ENCODE peak calls at places on chromosomes 3 and 15, in seven cellular contexts. A is cardiac fibroblast; L is AG10803; Y is CD8-positive, alpha-beta T cell; H is ovary; Z is adrenal gland; J is PC-9. M is an unnamed sample.

GRCh38 chr3:12948891-12949711 is 107.7 kb upstream of the RPL32 start:
- DNase-seq in A (peak; percentile 58), L (peak; percentile 77), Y (no peak), H (no peak), Z (peak; percentile 90), J (peak; percentile 53), M (peak; percentile 49)

GRCh38 chr3:5011555-5012256 is 32.5 kb downstream of the BHLHE40 start:
- DNase-seq in A (no peak), L (no peak), Y (no peak), H (no peak), Z (no peak), J (no peak), M (no peak)

GRCh38 chr15:60683156-60683555 is 204.2 kb upstream of the ICE2 start:
- DNase-seq in A (no peak), L (peak; percentile 48), Y (no peak), H (no peak), Z (no peak), J (no peak), M (peak; percentile 43)

GRCh38 chr15:77784361-77785292 is 151.9 kb upstream of the LINGO1 start:
- DNase-seq in A (peak; percentile 20), L (peak; percentile 6), Y (no peak), H (no peak), Z (no peak), J (peak; percentile 24), M (peak; percentile 34)

GRCh38 chr3:72010044-72010443 is 225.1 kb upstream of the PROK2 start:
- DNase-seq in A (peak; percentile 39), L (peak; percentile 35), Y (no peak), H (no peak), Z (no peak), J (no peak), M (peak; percentile 84)

GRCh38 chr15:36468746-36469145 is 110.7 kb upstream of the CDIN1 start:
- DNase-seq in A (peak; percentile 72), L (peak; percentile 97), Y (no peak), H (no peak), Z (no peak), J (no peak), M (peak; percentile 63)

GRCh38 chr3:157844770-157845522 is 261.3 kb downstream of the SHOX2 start:
- DNase-seq in A (no peak), L (peak; percentile 75), Y (no peak), H (no peak), Z (no peak), J (no peak), M (peak; percentile 55)

GRCh38 chr3:134361162-134361831 is 12.9 kb downstream of the AMOTL2 start:
- DNase-seq in A (no peak), L (peak; percentile 31), Y (no peak), H (no peak), Z (no peak), J (no peak), M (no peak)

GRCh38 chr15:90184119-90184785 is 16.9 kb upstream of the SEMA4B start:
- DNase-seq in A (peak; percentile 96), L (peak; percentile 61), Y (no peak), H (peak; percentile 86), Z (peak; percentile 97), J (peak; percentile 79), M (peak; percentile 75)

GRCh38 chr15:76185716-76186115 is 125.6 kb downstream of the ETFA start:
- DNase-seq in A (peak; percentile 74), L (peak; percentile 74), Y (no peak), H (no peak), Z (no peak), J (peak; percentile 48), M (peak; percentile 84)

GRCh38 chr3:49900491-49901153 is 3.1 kb downstream of the MST1R start:
- DNase-seq in A (peak; percentile 35), L (peak; percentile 52), Y (no peak), H (no peak), Z (peak; percentile 90), J (peak; percentile 95), M (peak; percentile 8)

GRCh38 chr3:60048447-60048848 is 998.6 kb upstream of the CFAP20DC start:
- DNase-seq in A (no peak), L (no peak), Y (no peak), H (no peak), Z (no peak), J (no peak), M (no peak)
- H3K4me3 ChIP-seq in A (no peak overlapping the region), L (no peak overlapping the region), Y (no peak overlapping the region), H (no peak overlapping the region), Z (no peak overlapping the region), J (no peak overlapping the region), M (no peak overlapping the region)

DNA sequence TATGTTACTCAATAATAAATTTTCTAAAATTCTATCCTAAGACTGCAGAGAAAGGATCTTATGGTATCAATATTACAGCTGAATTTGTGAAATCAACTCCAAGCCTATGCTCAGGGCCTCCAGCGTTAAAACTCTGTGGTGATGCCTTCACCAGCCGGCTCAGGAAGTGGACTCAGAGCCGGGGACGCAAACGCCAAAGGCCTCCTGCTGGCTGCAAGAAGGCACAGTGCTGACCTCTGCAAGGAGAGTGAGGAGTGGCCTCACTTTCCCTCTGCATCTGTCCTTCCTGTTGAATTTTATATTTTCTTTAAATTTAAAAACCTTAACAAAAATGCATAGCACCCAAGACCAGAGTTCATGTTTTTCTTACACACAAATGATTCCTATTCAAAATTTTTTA is 48.5 kb downstream of the HERC2 start:
- DNase-seq in A (peak; percentile 52), L (no peak), Y (no peak), H (no peak), Z (no peak), J (no peak), M (peak; percentile 7)
- TF ChIP-seq CTCF in A (peak; percentile 59), L (no peak), Y (no peak), H (no peak), Z (no peak), J (no peak), M (no peak)

GRCh38 chr3:33787328-33788009 is 11.0 kb upstream of the PDCD6IP start:
- DNase-seq in A (peak; percentile 82), L (peak; percentile 71), Y (peak; percentile 68), H (peak; percentile 44), Z (peak; percentile 52), J (peak; percentile 31), M (peak; percentile 72)

GRCh38 chr3:33791477-33792166 is 6.8 kb upstream of the PDCD6IP start:
- DNase-seq in A (no peak), L (no peak), Y (no peak), H (no peak), Z (no peak), J (peak; percentile 4), M (peak; percentile 83)

GRCh38 chr3:33789183-33789954 is 9.1 kb upstream of the PDCD6IP start:
- DNase-seq in A (no peak), L (no peak), Y (no peak), H (no peak), Z (no peak), J (no peak), M (no peak)

GRCh38 chr3:33790091-33790490 is 8.3 kb upstream of the PDCD6IP start:
- DNase-seq in A (no peak), L (no peak), Y (no peak), H (no peak), Z (no peak), J (no peak), M (no peak)

GRCh38 chr3:33786565-33787327 is 11.7 kb upstream of the PDCD6IP start:
- DNase-seq in A (no peak), L (no peak), Y (no peak), H (no peak), Z (no peak), J (no peak), M (no peak)
- H3K4me3 ChIP-seq in A (peak overlapping the region; percentile 30), L (peak overlapping the region; percentile 55), Y (no peak overlapping the region), H (no peak overlapping the region), Z (no peak overlapping the region), J (no peak overlapping the region), M (peak overlapping the region; percentile 37)

GRCh38 chr15:57138260-57138895 is 219.9 kb downstream of the TCF12 start:
- DNase-seq in A (peak; percentile 92), L (peak; percentile 55), Y (no peak), H (no peak), Z (peak; percentile 41), J (peak; percentile 9), M (peak; percentile 74)
- TF ChIP-seq CTCF in A (peak; percentile 90), L (peak; percentile 84), Y (peak; percentile 38), H (peak; percentile 26), Z (peak; percentile 83), J (peak; percentile 74), M (peak; percentile 94)

DNA sequence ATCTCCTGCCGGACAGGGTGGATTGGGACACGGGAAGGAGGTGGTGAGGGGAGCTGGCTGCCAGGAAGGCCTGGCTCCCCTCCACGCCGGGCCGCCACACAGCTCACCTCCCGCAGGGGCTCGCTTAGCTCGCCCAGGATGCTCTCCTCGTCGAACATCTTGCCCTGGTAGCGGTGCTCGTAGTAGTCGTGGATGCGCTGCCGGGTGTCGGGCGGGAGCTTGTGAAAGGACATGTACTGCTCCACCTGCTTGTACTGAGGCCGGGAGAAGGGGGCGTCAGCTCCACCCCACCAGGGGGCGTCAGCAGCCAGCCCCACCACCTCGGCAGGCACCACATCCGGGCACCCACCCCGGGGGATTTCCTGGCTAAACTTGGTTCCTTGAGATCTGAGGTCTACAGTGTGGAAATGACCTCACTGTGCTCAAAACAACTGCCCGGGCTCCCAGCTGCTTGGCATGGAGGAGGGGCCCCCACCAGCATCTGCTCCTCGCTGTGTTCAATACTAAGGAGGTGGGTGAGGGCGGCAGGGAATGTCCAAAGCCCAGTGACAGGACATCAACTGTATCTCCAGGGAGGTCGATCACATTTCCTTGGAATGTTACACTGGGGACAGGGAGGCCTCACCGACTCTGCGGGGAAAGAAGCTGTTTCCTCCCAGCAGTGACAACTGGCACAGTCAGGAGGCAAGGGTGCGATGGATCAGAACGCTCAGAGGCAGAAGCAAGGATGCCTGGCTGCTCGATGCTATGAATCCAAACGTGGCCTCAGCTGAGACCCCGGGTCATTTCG is 43.4 kb downstream of the HCN4 start:
- DNase-seq in A (no peak), L (no peak), Y (no peak), H (no peak), Z (no peak), J (no peak), M (no peak)
- H3K4me3 ChIP-seq in A (no peak overlapping the region), L (no peak overlapping the region), Y (no peak overlapping the region), H (no peak overlapping the region), Z (no peak overlapping the region), J (no peak overlapping the region), M (no peak overlapping the region)

GRCh38 chr3:48556796-48557626 is at the start of gene PFKFB4:
- DNase-seq in A (peak; percentile 100), L (peak; percentile 99), Y (peak; percentile 100), H (peak; percentile 98), Z (peak; percentile 99), J (peak; percentile 99), M (peak; percentile 99)
- TF ChIP-seq CTCF in A (no peak), L (no peak), Y (no peak), H (no peak), Z (no peak), J (no peak), M (no peak)

M was measured in fibroblast of mammary gland.